ENCODE peak calls at places on chromosome 14, in four cellular contexts. U, H, Q and T are unnamed samples.

GRCh38 chr14:100640481-100641273 is 53.5 kb upstream of the BEGAIN start:
- DNase-seq in U (no peak), Q (peak), H (peak), T (no peak)

GRCh38 chr14:95156153-95156764 is 1.1 kb downstream of the DICER1 start:
- DNase-seq in H (no peak), U (no peak), Q (no peak), T (no peak)

GRCh38 chr14:105589161-105589925 is 63.0 kb downstream of the TMEM121 start:
- DNase-seq in Q (no peak), U (no peak), H (no peak), T (no peak)

GRCh38 chr14:61866932-61867920 is 105.0 kb downstream of the SNAPC1 start:
- DNase-seq in H (no peak), U (no peak), Q (no peak), T (no peak)

GRCh38 chr14:49769171-49769570 is 1.2 kb downstream of the KLHDC2 start:
- DNase-seq in U (no peak), H (no peak), Q (no peak), T (no peak)

GRCh38 chr14:69768873-69769272 is 1.9 kb downstream of the SRSF5 start:
- DNase-seq in H (no peak), U (no peak), Q (no peak), T (no peak)

GRCh38 chr14:56826214-56826613 is 15.9 kb upstream of the OTX2 start:
- DNase-seq in Q (no peak), H (no peak), U (no peak), T (no peak)

GRCh38 chr14:97719931-97720330 is 922.7 kb downstream of the VRK1 start:
- DNase-seq in H (peak), Q (peak), U (no peak), T (no peak)

GRCh38 chr14:104296388-104297312 is 158.3 kb downstream of the KIF26A start:
- DNase-seq in U (peak), Q (no peak), H (no peak), T (no peak)

GRCh38 chr14:68695326-68695768 is 97.5 kb downstream of the ZFP36L1 start:
- DNase-seq in Q (no peak), U (no peak), H (no peak), T (no peak)

GRCh38 chr14:105497671-105498429 is 6.8 kb downstream of the TEDC1 start:
- DNase-seq in U (peak), Q (no peak), H (no peak), T (no peak)

GRCh38 chr14:43306053-43306452 is 1201.0 kb downstream of the FSCB start:
- DNase-seq in U (no peak), Q (no peak), H (no peak), T (no peak)

GRCh38 chr14:77097006-77097688 is 911 bp upstream of the CIPC start:
- DNase-seq in Q (no peak), U (no peak), H (no peak), T (no peak)

GRCh38 chr14:95609398-95609990 is 74.6 kb downstream of the GLRX5 start:
- DNase-seq in Q (no peak), U (no peak), H (no peak), T (no peak)

GRCh38 chr14:56145181-56145580 is 27.0 kb downstream of the PELI2 start:
- DNase-seq in U (no peak), H (no peak), Q (no peak), T (no peak)

GRCh38 chr14:55502746-55503284 is 62.4 kb upstream of the TBPL2 start:
- DNase-seq in Q (no peak), U (no peak), H (no peak), T (no peak)

GRCh38 chr14:61560323-61560722 is 135.0 kb upstream of the HIF1A start:
- DNase-seq in U (no peak), H (no peak), Q (no peak), T (no peak)

GRCh38 chr14:100438678-100439592 is 115.8 kb downstream of the SLC25A47 start:
- DNase-seq in U (no peak), Q (no peak), H (no peak), T (no peak)

GRCh38 chr14:30193791-30194407 is 266.3 kb upstream of the PRKD1 start:
- DNase-seq in U (no peak), Q (no peak), H (no peak), T (no peak)

DNA sequence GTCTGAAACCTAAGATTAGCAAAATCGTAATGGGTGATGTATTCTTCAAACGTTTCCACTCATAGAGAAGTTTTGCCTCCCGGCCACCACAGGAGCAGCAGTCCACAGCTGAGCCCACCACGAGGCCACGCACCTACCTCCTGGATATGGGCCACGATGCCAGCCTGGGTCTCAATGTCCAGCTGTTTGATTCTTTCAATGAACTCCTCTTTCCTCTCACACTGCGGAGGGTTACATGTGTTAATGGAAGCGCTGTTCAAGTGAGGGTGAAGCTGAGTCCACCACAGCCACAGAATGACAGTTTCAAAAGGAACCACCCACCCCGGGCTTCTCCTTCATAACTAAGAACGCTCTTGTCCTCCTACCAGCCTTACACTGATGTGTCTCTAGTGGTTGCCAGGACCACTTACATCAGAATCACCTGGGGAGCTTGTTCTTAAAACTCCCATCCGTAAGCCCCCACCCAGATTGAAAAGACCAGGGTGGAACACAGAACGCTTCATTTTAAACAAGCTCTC is 75.3 kb downstream of the CCDC88C start:
- DNase-seq in U (no peak), Q (no peak), H (no peak), T (no peak)
- H3K27ac ChIP-seq in U (no peak), Q (peak), H (peak), T (no peak)

GRCh38 chr14:41606249-41607118 is at the start of gene LRFN5:
- DNase-seq in Q (no peak), H (no peak), U (peak), T (no peak)
- H3K27ac ChIP-seq in Q (no peak), H (no peak), U (peak), T (peak)

GRCh38 chr14:21454843-21455550 is 926 bp downstream of the CHD8 start:
- DNase-seq in H (no peak), Q (no peak), U (no peak), T (no peak)

GRCh38 chr14:21455592-21455911 is 371 bp downstream of the CHD8 start:
- DNase-seq in H (no peak), Q (no peak), U (no peak), T (no peak)

DNA sequence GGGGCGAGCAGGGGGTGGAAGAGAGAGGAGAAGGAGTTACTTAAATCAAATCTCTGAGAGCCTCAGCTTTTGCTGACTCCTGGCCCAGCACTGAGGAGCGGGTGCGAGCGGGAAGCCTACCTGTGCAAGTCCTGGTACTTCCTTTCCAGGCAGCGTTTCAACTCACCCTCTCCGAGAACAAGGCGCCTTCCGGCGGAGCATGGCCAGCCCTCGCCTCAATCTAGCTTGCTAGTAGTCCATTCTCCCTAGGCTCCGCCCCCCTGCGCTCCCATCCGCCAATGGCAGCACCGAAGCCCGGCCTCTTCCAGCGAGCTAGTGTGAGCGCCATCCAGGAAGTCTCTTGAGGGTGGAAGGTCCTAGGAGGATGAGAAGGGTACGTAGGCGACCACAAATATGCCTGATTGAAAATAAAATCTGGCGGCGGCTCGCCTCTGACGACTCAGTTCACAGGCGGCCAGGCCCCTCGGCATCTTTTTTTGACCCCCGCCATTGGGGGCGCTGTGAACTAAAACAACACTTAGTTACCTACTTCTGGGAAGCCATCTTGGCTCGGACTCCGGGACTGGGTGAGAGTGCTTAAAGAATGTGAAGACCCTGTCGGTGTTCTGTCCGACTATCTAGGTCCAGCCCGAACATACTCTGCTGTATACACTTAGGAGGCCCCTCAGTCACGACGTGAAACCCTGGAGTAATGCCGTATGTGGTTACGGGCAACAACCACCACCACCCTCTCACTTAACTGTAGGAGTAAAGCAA is at the start of gene CHD8:
- DNase-seq in H (peak), U (peak), Q (peak), T (peak)
- H3K27ac ChIP-seq in H (peak), U (peak), Q (peak), T (peak)

GRCh38 chr14:92407395-92407794 is 84.4 kb downstream of the SLC24A4 start:
- DNase-seq in Q (no peak), U (no peak), H (no peak), T (no peak)
- H3K27ac ChIP-seq in Q (no peak), U (no peak), H (no peak), T (no peak)

GRCh38 chr14:22230517-22230916 is 358.5 kb downstream of the DAD1 start:
- DNase-seq in Q (no peak), U (no peak), H (no peak), T (no peak)

GRCh38 chr14:22227084-22227483 is 361.9 kb downstream of the DAD1 start:
- DNase-seq in Q (no peak), H (no peak), U (no peak), T (no peak)

GRCh38 chr14:22231022-22231421 is 358.0 kb downstream of the DAD1 start:
- DNase-seq in H (no peak), Q (peak), U (no peak), T (no peak)

GRCh38 chr14:22225526-22226133 is 363.4 kb downstream of the DAD1 start:
- DNase-seq in H (no peak), U (no peak), Q (no peak), T (no peak)

DNA sequence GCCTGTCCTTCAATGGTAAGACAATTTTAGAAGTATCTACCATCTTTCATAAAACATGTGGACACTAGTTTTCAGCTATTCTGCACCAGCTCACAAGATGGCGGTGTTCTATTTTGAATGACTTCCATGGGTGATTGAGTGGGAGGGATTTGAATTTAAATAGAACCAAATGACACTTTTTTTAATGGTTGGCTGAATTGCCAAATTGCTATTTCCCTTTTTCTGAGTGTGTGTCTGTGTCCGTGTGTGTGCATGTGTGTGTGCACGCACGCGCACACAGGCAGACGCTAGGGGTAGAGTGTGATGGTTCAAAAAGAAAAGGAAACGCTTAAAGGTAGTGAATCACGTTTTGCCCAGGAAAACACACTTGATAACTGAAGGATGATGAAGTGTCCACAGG is 362.6 kb downstream of the DAD1 start:
- DNase-seq in Q (peak), H (no peak), U (no peak), T (no peak)
- H3K27ac ChIP-seq in Q (peak), H (no peak), U (no peak), T (no peak)